ENCODE peak calls at places on chromosomes 12 and 14, in six cellular contexts. O is uterus, T is thyroid gland, P is prostate gland, N is heart left ventricle, X is spleen. B is an unnamed sample.

GRCh38 chr14:95208598-95208997 is 51.3 kb upstream of the DICER1 start:
- DNase-seq in O (no peak), T (no peak), P (no peak), N (no peak), X (no peak), B (no peak)

GRCh38 chr14:92687681-92688433 is 60.6 kb downstream of the LGMN start:
- DNase-seq in O (no peak), T (peak; percentile 67), P (no peak), N (no peak), X (peak; percentile 80), B (no peak)

GRCh38 chr12:24996102-24996797 is 47.3 kb upstream of the BCAT1 start:
- DNase-seq in O (no peak), T (no peak), P (no peak), N (no peak), X (no peak), B (no peak)

GRCh38 chr14:97416550-97416949 is 619.4 kb downstream of the VRK1 start:
- DNase-seq in O (no peak), T (no peak), P (no peak), N (no peak), X (no peak), B (no peak)

GRCh38 chr14:80150301-80150700 is 61.0 kb downstream of the DIO2 start:
- DNase-seq in O (no peak), T (peak; percentile 30), P (no peak), N (no peak), X (no peak), B (no peak)

GRCh38 chr14:90644882-90645281 is 171.3 kb downstream of the TTC7B start:
- DNase-seq in O (peak; percentile 52), T (no peak), P (no peak), N (peak; percentile 51), X (no peak), B (peak; percentile 71)

GRCh38 chr14:99732436-99733220 is 48.5 kb downstream of the CYP46A1 start:
- DNase-seq in O (peak; percentile 14), T (peak; percentile 34), P (no peak), N (peak; percentile 27), X (peak; percentile 69), B (peak; percentile 1)

GRCh38 chr12:57182918-57183575 is 33.5 kb upstream of the NXPH4 start:
- DNase-seq in O (peak; percentile 78), T (peak; percentile 78), P (peak; percentile 79), N (peak; percentile 61), X (peak; percentile 91), B (peak; percentile 35)

GRCh38 chr12:45670339-45671065 is 59.0 kb upstream of the ARID2 start:
- DNase-seq in O (no peak), T (no peak), P (no peak), N (no peak), X (no peak), B (no peak)

GRCh38 chr12:94553130-94553519 is 93.5 kb upstream of the CEP83 start:
- DNase-seq in O (no peak), T (no peak), P (no peak), N (no peak), X (no peak), B (no peak)

GRCh38 chr14:24673534-24674203 is 39.7 kb upstream of the GZMB start:
- DNase-seq in O (no peak), T (no peak), P (no peak), N (no peak), X (no peak), B (no peak)

GRCh38 chr12:82359115-82359478 is 768 bp downstream of the METTL25 start:
- DNase-seq in O (no peak), T (peak; percentile 6), P (no peak), N (no peak), X (peak; percentile 85), B (no peak)

GRCh38 chr12:69648476-69648875 is 37.8 kb upstream of the LRRC10 start:
- DNase-seq in O (no peak), T (no peak), P (no peak), N (no peak), X (no peak), B (no peak)

GRCh38 chr14:92456215-92457017 is 57.2 kb upstream of the RIN3 start:
- DNase-seq in O (peak; percentile 30), T (no peak), P (peak; percentile 35), N (peak; percentile 66), X (peak; percentile 91), B (no peak)

GRCh38 chr12:4275869-4276253 is 2.3 kb downstream of the CCND2 start:
- DNase-seq in O (peak; percentile 65), T (peak; percentile 47), P (no peak), N (no peak), X (no peak), B (no peak)

GRCh38 chr12:111443586-111443985 is 37.9 kb downstream of the SH2B3 start:
- DNase-seq in O (no peak), T (no peak), P (no peak), N (peak; percentile 30), X (no peak), B (peak; percentile 45)

GRCh38 chr12:55548756-55549155 is 646 bp upstream of the OR6C4 start:
- DNase-seq in O (no peak), T (no peak), P (no peak), N (no peak), X (no peak), B (no peak)

GRCh38 chr12:108804361-108804949 is 52.9 kb downstream of the SSH1 start:
- DNase-seq in O (peak; percentile 83), T (no peak), P (no peak), N (peak; percentile 77), X (peak; percentile 72), B (no peak)

GRCh38 chr12:111434680-111435338 is 29.1 kb downstream of the SH2B3 start:
- DNase-seq in O (peak; percentile 75), T (peak; percentile 42), P (peak; percentile 36), N (peak; percentile 85), X (peak; percentile 93), B (peak; percentile 83)

GRCh38 chr12:9340422-9341259 is 132.4 kb upstream of the PZP start:
- DNase-seq in O (no peak), T (no peak), P (no peak), N (no peak), X (no peak), B (no peak)

GRCh38 chr12:51729331-51729730 is 119.2 kb downstream of the FIGNL2 start:
- DNase-seq in O (no peak), T (no peak), P (no peak), N (no peak), X (no peak), B (no peak)

GRCh38 chr12:15982921-15983320 is 71.8 kb downstream of the DERA start:
- DNase-seq in O (no peak), T (no peak), P (no peak), N (no peak), X (no peak), B (no peak)

GRCh38 chr14:73662439-73663056 is 17.8 kb downstream of the DNAL1 start:
- DNase-seq in O (peak; percentile 26), T (peak; percentile 12), P (peak; percentile 11), N (no peak), X (no peak), B (peak; percentile 58)

GRCh38 chr12:50533971-50534370 is 29.2 kb downstream of the DIP2B start:
- DNase-seq in O (no peak), T (no peak), P (no peak), N (no peak), X (no peak), B (no peak)

GRCh38 chr14:70239802-70240201 is 51.1 kb upstream of the SLC8A3 start:
- DNase-seq in O (no peak), T (no peak), P (no peak), N (no peak), X (no peak), B (no peak)

GRCh38 chr12:76556373-76556772 is 3.2 kb downstream of the OSBPL8 start:
- DNase-seq in O (no peak), T (no peak), P (no peak), N (no peak), X (no peak), B (no peak)

GRCh38 chr14:36019126-36019525 is 157.4 kb downstream of the PTCSC3 start:
- DNase-seq in O (no peak), T (no peak), P (no peak), N (no peak), X (no peak), B (no peak)

GRCh38 chr12:51536159-51536558 is 54.9 kb upstream of the SCN8A start:
- DNase-seq in O (no peak), T (no peak), P (no peak), N (no peak), X (no peak), B (no peak)

GRCh38 chr12:104420868-104421267 is 35.9 kb upstream of the CHST11 start:
- DNase-seq in O (no peak), T (no peak), P (no peak), N (no peak), X (no peak), B (no peak)

GRCh38 chr14:87992720-87993484 is at the start of gene GALC:
- DNase-seq in O (peak; percentile 93), T (peak; percentile 96), P (peak; percentile 92), N (peak; percentile 97), X (peak; percentile 100), B (peak; percentile 89)
- TF ChIP-seq POLR2A in O (peak; percentile 62), T (peak; percentile 79), P (peak; percentile 62), N (peak; percentile 57), X (no peak), B (no peak)

DNA sequence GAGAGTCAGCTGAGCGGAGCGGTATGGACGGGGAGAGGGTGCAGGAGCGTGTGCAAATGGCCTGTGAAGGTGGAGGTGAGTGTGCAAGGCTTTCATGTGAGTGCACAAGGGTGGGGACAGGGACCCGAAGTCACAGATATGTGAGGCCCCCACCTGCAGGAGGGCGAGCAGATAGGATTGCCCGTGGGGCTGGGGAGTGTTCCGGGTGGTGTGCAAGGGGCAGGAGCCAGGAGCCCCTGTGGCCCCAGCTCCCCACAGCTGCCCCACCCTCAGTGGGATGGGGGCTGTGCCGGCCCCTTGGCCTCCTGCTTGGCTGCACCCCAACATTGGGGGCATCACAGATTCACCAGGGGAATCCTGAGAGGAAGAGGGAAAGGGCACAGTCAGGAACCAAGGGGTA is 5.5 kb upstream of the ZNF384 start:
- DNase-seq in O (no peak), T (no peak), P (no peak), N (no peak), X (peak; percentile 72), B (no peak)
- H3K4me3 ChIP-seq in O (no peak overlapping the region), T (no peak overlapping the region), P (no peak overlapping the region), N (no peak overlapping the region), X (no peak overlapping the region), B (no peak overlapping the region)

DNA sequence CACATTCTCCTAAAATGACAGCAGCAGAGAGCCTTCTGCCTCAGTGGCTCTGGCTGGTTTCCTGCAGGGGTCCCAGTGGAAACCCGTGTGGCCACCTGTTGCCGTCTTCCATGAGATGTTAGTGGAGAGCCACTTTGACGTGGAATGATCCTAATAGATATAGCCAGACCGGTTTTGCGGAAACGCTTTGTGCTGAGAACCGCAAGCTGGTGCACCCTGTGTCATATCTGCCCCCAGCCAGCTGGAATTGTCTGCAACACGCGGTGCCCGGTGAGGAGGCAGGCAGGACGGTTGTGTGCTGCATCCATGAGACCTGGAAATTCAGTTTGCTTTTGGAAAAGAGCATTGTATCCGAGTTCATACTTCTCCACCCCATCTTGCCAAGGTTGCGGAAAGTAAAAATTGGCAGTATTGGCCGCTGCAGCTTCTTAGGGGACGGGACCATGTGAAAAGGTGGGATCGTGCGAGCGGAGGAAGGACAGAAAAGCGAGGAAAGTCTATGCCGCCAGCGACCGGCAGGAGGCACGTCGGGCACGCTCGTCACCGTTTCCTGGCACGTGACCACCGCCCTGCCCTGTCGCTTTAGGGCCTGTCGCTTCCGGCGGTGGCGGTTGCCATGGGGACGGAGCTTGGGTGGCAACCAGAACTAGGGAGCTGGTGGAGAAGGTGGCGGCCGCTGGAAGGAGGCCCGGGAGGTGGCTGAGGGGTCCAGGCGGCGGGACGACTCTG is at the start of gene CFAP251:
- DNase-seq in O (peak; percentile 66), T (peak; percentile 100), P (peak; percentile 94), N (peak; percentile 97), X (peak; percentile 100), B (peak; percentile 89)
- TF ChIP-seq POLR2A in O (no peak), T (peak; percentile 61), P (no peak), N (no peak), X (no peak), B (no peak)

GRCh38 chr12:12356467-12356885 is 402 bp upstream of the BORCS5 start:
- DNase-seq in O (no peak), T (no peak), P (no peak), N (no peak), X (no peak), B (no peak)
- H3K4me3 ChIP-seq in O (peak overlapping the region; percentile 93), T (peak overlapping the region; percentile 24), P (peak overlapping the region; percentile 90), N (peak overlapping the region; percentile 89), X (peak overlapping the region; percentile 53), B (peak overlapping the region; percentile 94)